ENCODE peak calls at places on chromosome 21, in four cellular contexts. U is H9, R is neuronal stem cell, K is H1. W is an unnamed sample.

GRCh38 chr21:15327637-15328265 is 263.0 kb upstream of the NRIP1 start:
- DNase-seq in U (no peak), R (no peak), K (no peak), W (no peak)

GRCh38 chr21:41712201-41712600 is 54.7 kb downstream of the RIPK4 start:
- DNase-seq in U (peak), R (no peak), K (no peak), W (no peak)

GRCh38 chr21:42228709-42229220 is 9.8 kb downstream of the ABCG1 start:
- DNase-seq in U (no peak), R (no peak), K (no peak), W (no peak)

GRCh38 chr21:42330380-42331336 is 15.4 kb upstream of the TFF3 start:
- DNase-seq in U (no peak), R (no peak), K (peak), W (no peak)

GRCh38 chr21:42159560-42160110 is 59.3 kb upstream of the ABCG1 start:
- DNase-seq in U (peak), R (no peak), K (no peak), W (no peak)

GRCh38 chr21:20902998-20903397 is 95.2 kb upstream of the NCAM2 start:
- DNase-seq in U (no peak), R (no peak), K (no peak), W (no peak)

GRCh38 chr21:21898801-21899200 is 900.6 kb downstream of the NCAM2 start:
- DNase-seq in U (no peak), R (no peak), K (no peak), W (no peak)

GRCh38 chr21:41361786-41362604 is at the start of gene MX2:
- DNase-seq in U (no peak), R (no peak), K (no peak), W (peak)

GRCh38 chr21:43338951-43339350 is 88.0 kb downstream of the SIK1 start:
- DNase-seq in U (no peak), R (no peak), K (no peak), W (no peak)

GRCh38 chr21:41156128-41156527 is 11.8 kb upstream of the BACE2 start:
- DNase-seq in U (no peak), R (no peak), K (no peak), W (no peak)

GRCh38 chr21:42102516-42102915 is 31.4 kb downstream of the UMODL1 start:
- DNase-seq in U (no peak), R (no peak), K (no peak), W (no peak)

GRCh38 chr21:42653492-42654061 is at the start of gene PDE9A:
- DNase-seq in U (peak), R (peak), K (peak), W (peak)

DNA sequence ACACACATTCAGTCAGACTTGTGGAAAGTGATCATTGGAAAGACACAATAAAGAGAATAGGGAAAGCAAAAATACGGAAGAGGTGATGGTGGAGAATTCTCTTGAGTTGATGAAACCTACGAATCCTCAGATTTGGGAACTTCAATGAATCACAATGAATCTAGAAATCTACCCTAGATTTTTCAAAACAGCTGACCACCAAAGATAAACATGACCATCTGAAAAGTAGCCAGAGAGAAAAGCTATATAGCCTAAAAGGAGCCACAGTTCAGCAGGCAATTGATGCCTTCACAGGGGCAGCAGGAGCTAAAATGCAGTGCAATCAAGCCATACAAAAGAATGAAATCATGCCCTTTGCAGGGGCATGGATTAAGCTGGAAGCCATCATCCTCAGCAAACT is 170.6 kb upstream of the RUNX1 start:
- DNase-seq in U (no peak), R (no peak), K (no peak), W (no peak)
- H2BK5ac ChIP-seq in U (no peak), R (no peak), K (no peak), W (no peak)

GRCh38 chr21:45325206-45326168 is 37.8 kb upstream of the POFUT2 start:
- DNase-seq in U (no peak), R (no peak), K (no peak), W (no peak)

GRCh38 chr21:45323487-45324380 is 36.0 kb upstream of the POFUT2 start:
- DNase-seq in U (no peak), R (no peak), K (peak), W (peak)

GRCh38 chr21:45322960-45323461 is 35.3 kb upstream of the POFUT2 start:
- DNase-seq in U (peak), R (no peak), K (no peak), W (no peak)

GRCh38 chr21:45326169-45326833 is 38.6 kb upstream of the POFUT2 start:
- DNase-seq in U (no peak), R (no peak), K (no peak), W (peak)

GRCh38 chr21:45324430-45325205 is 36.9 kb upstream of the POFUT2 start:
- DNase-seq in U (no peak), R (no peak), K (no peak), W (peak)
- H3K27ac ChIP-seq in U (no peak), R (peak), K (no peak), W (no peak)

GRCh38 chr21:36966846-36967657 is 583 bp upstream of the HLCS start:
- DNase-seq in U (no peak), R (no peak), K (peak), W (peak)
- H2BK5ac ChIP-seq in U (no peak), R (no peak), K (no peak), W (no peak)

DNA sequence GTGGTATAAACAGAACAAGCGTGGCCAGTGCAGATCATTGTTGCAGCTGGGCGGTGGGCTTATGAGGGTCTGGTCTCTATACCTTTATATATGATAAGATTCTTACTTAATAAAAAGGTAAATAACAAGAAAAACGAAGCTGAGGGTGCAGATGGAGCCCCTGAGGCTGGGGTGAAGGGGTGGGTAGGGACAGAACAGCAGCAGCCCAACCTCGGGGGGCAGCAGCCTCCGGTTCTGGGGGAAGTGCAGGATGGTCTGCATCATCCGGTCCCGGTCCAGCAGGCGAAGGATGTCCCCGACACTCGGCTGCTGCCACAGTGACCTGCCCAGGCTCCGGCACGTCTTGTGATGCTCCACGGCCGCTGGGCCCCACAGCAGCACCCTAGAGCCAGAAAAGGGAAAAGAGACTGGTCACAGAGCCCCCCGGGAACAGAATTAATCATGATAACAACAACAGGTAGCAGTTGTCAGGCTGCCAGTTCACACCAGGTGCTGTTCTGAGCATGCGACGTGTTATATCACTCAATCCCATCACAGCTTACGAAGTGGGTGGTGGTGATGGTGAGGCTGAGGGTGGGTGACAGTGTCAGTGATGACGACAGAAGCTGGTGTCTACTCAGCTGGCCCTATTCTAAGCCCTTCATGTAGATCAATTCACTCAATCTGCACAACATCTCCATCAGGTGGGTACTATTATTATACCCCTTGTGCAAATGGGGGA is 35.5 kb downstream of the MRAP start:
- DNase-seq in U (peak), R (no peak), K (no peak), W (no peak)
- H3K27ac ChIP-seq in U (no peak), R (no peak), K (no peak), W (peak)